ENCODE peak calls at places on chromosomes 1 and 21, in five cellular contexts. T is tibial nerve; I is kidney glomerular epithelial cell; H is CD4-positive, alpha-beta T cell; V is activated B cell treated with CpG ODN at 0.5 μM for 24 hours. M is an unnamed sample.

GRCh38 chr1:184483101-184483813 is 96.4 kb downstream of the C1orf21 start:
- DNase-seq in T (peak), I (no peak), H (no peak), V (no peak), M (no peak)

GRCh38 chr1:227562037-227562436 is 1.3 kb upstream of the ZNF678 start:
- DNase-seq in T (no peak), I (no peak), H (no peak), V (no peak), M (no peak)

GRCh38 chr1:237062976-237063375 is 21.0 kb downstream of the RYR2 start:
- DNase-seq in T (no peak), I (no peak), H (no peak), V (no peak), M (no peak)

GRCh38 chr1:2831596-2832212 is 30.2 kb upstream of the TTC34 start:
- DNase-seq in T (no peak), I (no peak), H (no peak), V (no peak), M (no peak)

GRCh38 chr1:65310078-65310587 is 790 bp downstream of the DNAJC6 start:
- DNase-seq in T (no peak), I (no peak), H (no peak), V (no peak), M (peak)

GRCh38 chr1:209720326-209720725 is 15.7 kb downstream of the HSD11B1 start:
- DNase-seq in T (no peak), I (no peak), H (no peak), V (no peak), M (no peak)

GRCh38 chr1:86197206-86197855 is 40.8 kb upstream of the COL24A1 start:
- DNase-seq in T (no peak), I (no peak), H (no peak), V (no peak), M (no peak)

GRCh38 chr1:181112071-181112929 is 23.8 kb downstream of the IER5 start:
- DNase-seq in T (peak), I (peak), H (no peak), V (no peak), M (peak)

GRCh38 chr1:11648732-11649158 is 5.5 kb downstream of the FBXO2 start:
- DNase-seq in T (no peak), I (no peak), H (peak), V (peak), M (no peak)

GRCh38 chr1:162882248-162882666 is 21.3 kb upstream of the CCDC190 start:
- DNase-seq in T (no peak), I (no peak), H (no peak), V (no peak), M (no peak)

GRCh38 chr1:210587547-210587946 is 258.8 kb downstream of the HHAT start:
- DNase-seq in T (no peak), I (peak), H (no peak), V (no peak), M (no peak)

GRCh38 chr1:97034651-97035050 is 313.1 kb downstream of the PTBP2 start:
- DNase-seq in T (no peak), I (no peak), H (no peak), V (no peak), M (no peak)

GRCh38 chr1:174007846-174008245 is 14.3 kb downstream of the RC3H1 start:
- DNase-seq in T (no peak), I (no peak), H (no peak), V (no peak), M (no peak)

GRCh38 chr21:46191686-46192575 is 7.7 kb upstream of the SPATC1L start:
- DNase-seq in T (peak), I (no peak), H (no peak), V (no peak), M (no peak)

GRCh38 chr1:172145231-172145651 is 275.2 kb upstream of the C1orf105 start:
- DNase-seq in T (no peak), I (no peak), H (no peak), V (no peak), M (no peak)

GRCh38 chr21:37915516-37915915 is 741 bp downstream of the KCNJ6 start:
- DNase-seq in T (no peak), I (no peak), H (no peak), V (no peak), M (no peak)

GRCh38 chr1:1361233-1361981 is 3.1 kb upstream of the MXRA8 start:
- DNase-seq in T (no peak), I (no peak), H (no peak), V (no peak), M (no peak)

GRCh38 chr1:28887835-28888682 is 26.3 kb upstream of the EPB41 start:
- DNase-seq in T (no peak), I (no peak), H (no peak), V (no peak), M (no peak)

GRCh38 chr1:245085508-245086095 is 69.2 kb upstream of the KIF26B start:
- DNase-seq in T (no peak), I (peak), H (no peak), V (no peak), M (no peak)

GRCh38 chr1:174197547-174197946 is 38.2 kb downstream of the RABGAP1L start:
- DNase-seq in T (no peak), I (no peak), H (no peak), V (no peak), M (no peak)

GRCh38 chr1:58392083-58392482 is 154.4 kb downstream of the OMA1 start:
- DNase-seq in T (no peak), I (no peak), H (no peak), V (peak), M (no peak)

GRCh38 chr1:203117611-203118575 is 9.6 kb upstream of the ADORA1 start:
- DNase-seq in T (peak), I (peak), H (no peak), V (no peak), M (peak)

GRCh38 chr1:42784946-42785693 is at the start of gene TMEM269:
- DNase-seq in T (no peak), I (no peak), H (peak), V (no peak), M (no peak)

GRCh38 chr1:163013826-163014600 is 55.1 kb upstream of the RGS4 start:
- DNase-seq in T (no peak), I (no peak), H (no peak), V (no peak), M (no peak)

GRCh38 chr21:14850394-14850793 is 214.4 kb downstream of the NRIP1 start:
- DNase-seq in T (no peak), I (no peak), H (no peak), V (no peak), M (no peak)

GRCh38 chr1:59477286-59477685 is 180.4 kb downstream of the FGGY start:
- DNase-seq in T (no peak), I (no peak), H (no peak), V (no peak), M (no peak)

GRCh38 chr21:38740131-38740530 is 65.6 kb upstream of the ETS2 start:
- DNase-seq in T (no peak), I (no peak), H (no peak), V (no peak), M (no peak)

GRCh38 chr1:67009792-67010191 is 44.2 kb downstream of the SLC35D1 start:
- DNase-seq in T (no peak), I (no peak), H (no peak), V (no peak), M (no peak)

GRCh38 chr1:8473892-8474300 is 156.0 kb downstream of the SLC45A1 start:
- DNase-seq in T (no peak), I (no peak), H (no peak), V (no peak), M (no peak)

GRCh38 chr1:31617917-31618746 is 643 bp downstream of the HCRTR1 start:
- DNase-seq in T (no peak), I (peak), H (peak), V (peak), M (peak)